ENCODE peak calls at places on chromosomes 12 and 14, in seven cellular contexts. S, G, M, H, C, Z and J are unnamed samples.

GRCh38 chr14:69987416-69988144 is 108.4 kb downstream of the SMOC1 start:
- DNase-seq in S (no peak), G (no peak), M (no peak), H (no peak), C (no peak), Z (peak; percentile 60), J (no peak)

GRCh38 chr12:97568336-97569180 is 106.0 kb downstream of the RMST start:
- DNase-seq in S (peak; percentile 53), G (no peak), M (peak; percentile 37), H (peak; percentile 59), C (no peak), Z (no peak), J (no peak)

GRCh38 chr12:69099201-69099837 is 140.1 kb upstream of the CPSF6 start:
- DNase-seq in S (no peak), G (no peak), M (no peak), H (no peak), C (no peak), Z (no peak), J (no peak)

GRCh38 chr12:76706099-76706498 is 57.8 kb upstream of the ZDHHC17 start:
- DNase-seq in S (no peak), G (no peak), M (no peak), H (no peak), C (no peak), Z (no peak), J (no peak)

GRCh38 chr12:124837958-124838803 is 25.5 kb downstream of the SCARB1 start:
- DNase-seq in S (peak; percentile 60), G (peak; percentile 94), M (peak; percentile 90), H (peak; percentile 35), C (peak; percentile 90), Z (no peak), J (no peak)

GRCh38 chr12:112160611-112161010 is 35.3 kb downstream of the TRAFD1 start:
- DNase-seq in S (no peak), G (no peak), M (no peak), H (no peak), C (no peak), Z (no peak), J (no peak)

GRCh38 chr14:93072659-93073365 is 42.9 kb downstream of the ITPK1 start:
- DNase-seq in S (no peak), G (no peak), M (no peak), H (no peak), C (no peak), Z (no peak), J (no peak)

GRCh38 chr12:31007153-31007495 is 66.5 kb upstream of the DDX11 start:
- DNase-seq in S (no peak), G (no peak), M (no peak), H (no peak), C (no peak), Z (no peak), J (no peak)

GRCh38 chr12:67853204-67853603 is 136.0 kb upstream of the IFNG-AS1 start:
- DNase-seq in S (no peak), G (no peak), M (no peak), H (no peak), C (no peak), Z (no peak), J (no peak)

GRCh38 chr12:91493308-91493707 is 310.7 kb upstream of the DCN start:
- DNase-seq in S (no peak), G (no peak), M (no peak), H (no peak), C (peak; percentile 60), Z (no peak), J (no peak)

GRCh38 chr12:56933826-56934625 is at the start of gene SDR9C7:
- DNase-seq in S (no peak), G (no peak), M (no peak), H (no peak), C (no peak), Z (peak; percentile 33), J (peak; percentile 71)

GRCh38 chr12:114916124-114916523 is 232.1 kb upstream of the TBX3 start:
- DNase-seq in S (no peak), G (no peak), M (no peak), H (no peak), C (no peak), Z (no peak), J (no peak)

GRCh38 chr14:79415726-79416125 is 795.6 kb downstream of the DIO2 start:
- DNase-seq in S (no peak), G (no peak), M (no peak), H (no peak), C (no peak), Z (no peak), J (no peak)

GRCh38 chr12:77943466-77943865 is 112.8 kb downstream of the NAV3 start:
- DNase-seq in S (no peak), G (peak; percentile 43), M (no peak), H (no peak), C (peak; percentile 64), Z (no peak), J (no peak)

GRCh38 chr12:76310110-76310509 is 38.1 kb downstream of the BBS10 start:
- DNase-seq in S (no peak), G (no peak), M (no peak), H (no peak), C (no peak), Z (no peak), J (no peak)

GRCh38 chr12:56086096-56086495 is 6.1 kb downstream of the ERBB3 start:
- DNase-seq in S (peak; percentile 82), G (no peak), M (peak; percentile 76), H (peak; percentile 79), C (no peak), Z (no peak), J (no peak)

GRCh38 chr14:35866595-35867279 is 40.6 kb downstream of the BRMS1L start:
- DNase-seq in S (no peak), G (no peak), M (no peak), H (no peak), C (no peak), Z (no peak), J (no peak)

GRCh38 chr12:110170535-110171185 is 46.5 kb downstream of the IFT81 start:
- DNase-seq in S (no peak), G (no peak), M (no peak), H (no peak), C (no peak), Z (no peak), J (no peak)

GRCh38 chr12:79364197-79364596 is 326.6 kb downstream of the PAWR start:
- DNase-seq in S (no peak), G (no peak), M (no peak), H (no peak), C (no peak), Z (no peak), J (no peak)

GRCh38 chr14:52018252-52018651 is 28.9 kb downstream of the RTRAF start:
- DNase-seq in S (no peak), G (no peak), M (no peak), H (no peak), C (no peak), Z (no peak), J (no peak)

DNA sequence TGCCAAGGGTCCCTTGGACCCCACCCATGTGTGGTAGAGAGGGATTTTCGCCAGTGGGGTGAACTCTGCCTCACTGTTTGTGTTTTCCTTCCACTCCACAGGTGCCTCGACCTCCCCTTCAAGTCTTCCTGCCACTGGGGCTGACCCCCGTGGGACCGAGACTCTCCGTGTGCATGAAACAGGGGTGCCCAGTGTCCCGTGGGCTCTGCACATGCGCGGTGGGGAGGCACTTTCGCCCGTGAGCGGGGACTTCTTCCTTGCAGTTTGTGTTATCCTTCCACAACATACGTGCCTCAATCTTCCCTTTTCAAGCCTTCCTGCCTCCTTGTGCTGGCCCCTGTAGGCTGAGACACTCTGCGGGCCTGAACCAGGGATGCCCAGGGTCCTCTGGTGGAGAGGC is 362.4 kb downstream of the ALG10 start:
- DNase-seq in S (no peak), G (no peak), M (no peak), H (no peak), C (no peak), Z (no peak), J (no peak)
- H3K9me3 ChIP-seq in S (peaks cover 100% of the 10 kb centered on the region), G (no peaks in the 10 kb centered on the region), M (peaks cover 89% of the 10 kb centered on the region), H (peaks cover 93% of the 10 kb centered on the region), C (peaks cover 1% of the 10 kb centered on the region), Z (peaks cover 95% of the 10 kb centered on the region), J (peaks cover 43% of the 10 kb centered on the region)

GRCh38 chr12:4418913-4419312 is 26.7 kb downstream of the FGF6 start:
- DNase-seq in S (no peak), G (no peak), M (no peak), H (no peak), C (no peak), Z (no peak), J (no peak)
- TF ChIP-seq POLR2A in S (no peak), G (no peak), M (no peak), H (no peak), C (no peak), Z (no peak), J (no peak)

DNA sequence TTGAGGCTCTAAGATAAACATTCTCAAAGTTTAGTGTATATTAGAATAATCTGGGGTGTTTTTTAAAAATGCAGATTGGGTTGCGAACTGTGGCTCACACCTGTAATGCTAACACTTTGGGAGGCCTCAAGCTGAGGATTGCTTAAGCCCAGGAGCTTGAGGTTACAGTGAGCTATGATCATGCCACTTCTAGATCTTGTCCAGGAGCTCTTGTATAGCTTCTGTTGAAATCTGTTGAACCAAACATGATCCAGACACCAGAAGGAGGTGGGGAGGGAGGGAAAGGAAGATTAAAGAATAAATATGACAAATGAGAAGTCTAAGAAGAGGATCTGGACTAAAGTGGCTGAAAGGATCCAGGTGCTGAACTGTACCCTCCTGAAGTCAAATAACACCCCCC is 14.4 kb downstream of the PDE1B start:
- DNase-seq in S (no peak), G (no peak), M (no peak), H (no peak), C (no peak), Z (no peak), J (no peak)
- TF ChIP-seq POLR2AphosphoS5 in S (no peak), G (no peak), M (no peak), H (no peak), C (no peak), Z (no peak), J (no peak)

DNA sequence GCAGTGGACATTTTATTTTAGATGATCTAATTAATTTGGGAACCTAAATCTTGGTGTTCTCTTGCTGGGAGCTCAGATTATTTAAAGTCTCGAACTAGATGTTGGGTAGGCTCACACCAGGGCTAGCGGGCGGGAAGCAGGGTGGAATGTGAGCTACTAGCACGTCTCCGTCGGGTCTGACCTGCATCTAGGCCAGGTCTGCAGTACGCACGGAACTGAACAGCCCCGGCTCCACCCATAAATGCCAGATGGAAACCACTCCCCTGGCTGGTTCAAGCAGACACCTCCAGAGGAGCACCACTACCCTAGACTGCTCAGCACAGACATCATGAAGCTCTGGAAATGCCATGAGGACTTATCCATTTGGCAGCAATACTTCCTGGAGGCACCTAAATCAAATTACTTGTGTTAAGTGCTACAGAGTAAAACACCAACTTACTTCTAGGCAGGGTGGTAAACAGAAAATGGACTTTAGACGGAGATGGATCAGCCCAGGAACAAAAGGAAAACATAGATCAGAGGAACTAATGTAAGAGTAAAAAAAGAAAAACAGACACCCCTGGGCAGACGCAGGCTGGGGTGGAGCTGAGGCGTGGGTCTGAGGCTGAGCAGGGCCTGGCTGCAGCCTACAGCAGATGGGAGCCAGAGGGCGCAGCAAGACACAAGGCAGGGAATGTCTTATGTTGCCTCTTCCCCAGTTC is 10.2 kb downstream of the ZNF605 start:
- DNase-seq in S (no peak), G (no peak), M (no peak), H (no peak), C (no peak), Z (no peak), J (no peak)
- H3K9me3 ChIP-seq in S (peaks cover 91% of the 10 kb centered on the region), G (peaks cover 12% of the 10 kb centered on the region), M (peaks cover 92% of the 10 kb centered on the region), H (peaks cover 97% of the 10 kb centered on the region), C (peaks cover 12% of the 10 kb centered on the region), Z (peaks cover 59% of the 10 kb centered on the region), J (peaks cover 79% of the 10 kb centered on the region)